ENCODE peak calls at places on chromosomes 11 and 22, in five cellular contexts. P, C, J, K and S are unnamed samples.
A peak's percentile ranks its signal among the peaks of the same experiment; 100 is the strongest.

GRCh38 chr11:57425565-57426438 is 1.1 kb downstream of the SLC43A3 start:
- DNase-seq in P (no peak), C (no peak), J (peak; percentile 94), K (peak; percentile 49), S (no peak)

GRCh38 chr11:5966958-5967357 is 1.3 kb downstream of the OR56A5 start:
- DNase-seq in P (no peak), C (no peak), J (no peak), K (no peak), S (no peak)

GRCh38 chr22:29470159-29470855 is 9.7 kb upstream of the NEFH start:
- DNase-seq in P (peak; percentile 77), C (peak; percentile 32), J (peak; percentile 72), K (peak; percentile 26), S (peak; percentile 47)

GRCh38 chr11:78022397-78023396 is at the start of gene KCTD14:
- DNase-seq in P (no peak), C (no peak), J (peak; percentile 66), K (no peak), S (no peak)

GRCh38 chr11:36033082-36033751 is 89.4 kb downstream of the LDLRAD3 start:
- DNase-seq in P (no peak), C (no peak), J (no peak), K (no peak), S (no peak)

GRCh38 chr11:106344392-106344791 is 266.9 kb downstream of the AASDHPPT start:
- DNase-seq in P (no peak), C (no peak), J (no peak), K (peak; percentile 85), S (no peak)

GRCh38 chr11:62137881-62138629 is 14.2 kb downstream of the INCENP start:
- DNase-seq in P (no peak), C (no peak), J (no peak), K (no peak), S (no peak)

GRCh38 chr11:117621226-117621625 is 175.8 kb downstream of the DSCAML1 start:
- DNase-seq in P (no peak), C (peak; percentile 13), J (no peak), K (peak; percentile 28), S (no peak)

GRCh38 chr22:45202333-45203149 is 38.2 kb downstream of the KIAA0930 start:
- DNase-seq in P (no peak), C (no peak), J (peak; percentile 63), K (peak; percentile 21), S (no peak)

GRCh38 chr11:23181022-23181807 is 320.9 kb upstream of the CCDC179 start:
- DNase-seq in P (no peak), C (no peak), J (no peak), K (no peak), S (no peak)

GRCh38 chr11:17431139-17431538 is 42.7 kb upstream of the KCNJ11 start:
- DNase-seq in P (no peak), C (no peak), J (no peak), K (peak; percentile 2), S (no peak)

GRCh38 chr11:72084960-72085359 is 4.3 kb downstream of the LRRC51 start:
- DNase-seq in P (no peak), C (no peak), J (no peak), K (no peak), S (no peak)

GRCh38 chr11:60122414-60123036 is 34.1 kb downstream of the MS4A2 start:
- DNase-seq in P (no peak), C (no peak), J (no peak), K (no peak), S (no peak)